ENCODE peak calls at places on chromosomes 6 and 20, in six cellular contexts. One of them, this sample, is unnamed.

GRCh38 chr6:139342957-139343750 is 31.3 kb downstream of the CITED2 start:
- DNase-seq in BE2C: no peak
- DNase-seq in CD8-positive, alpha-beta memory T cell: no peak
- DNase-seq in stimulated activated CD4-positive, alpha-beta T cell treated with anti-CD3 and anti-CD28 coated beads, Interleukin-4, amount 100 ng/mL, for 24 hours: no peak
- DNase-seq in IMR-90: no peak
- DNase-seq in NCI-H774: no peak
- DNase-seq in this sample: no peak

GRCh38 chr20:10412591-10413408 is 21.2 kb downstream of the MKKS start:
- DNase-seq in stimulated activated CD4-positive, alpha-beta T cell treated with anti-CD3 and anti-CD28 coated beads, Interleukin-4, amount 100 ng/mL, for 24 hours: no peak
- DNase-seq in IMR-90: no peak
- DNase-seq in BE2C: no peak
- DNase-seq in CD8-positive, alpha-beta memory T cell: no peak
- DNase-seq in NCI-H774: no peak
- DNase-seq in this sample: no peak

GRCh38 chr6:41497573-41497972 is 48.6 kb upstream of the FOXP4 start:
- DNase-seq in BE2C: no peak
- DNase-seq in NCI-H774: no peak
- DNase-seq in stimulated activated CD4-positive, alpha-beta T cell treated with anti-CD3 and anti-CD28 coated beads, Interleukin-4, amount 100 ng/mL, for 24 hours: no peak
- DNase-seq in CD8-positive, alpha-beta memory T cell: no peak
- DNase-seq in IMR-90: no peak
- DNase-seq in this sample: no peak

GRCh38 chr20:46438156-46438750 is 31.8 kb upstream of the ELMO2 start:
- DNase-seq in IMR-90: peak; percentile 32
- DNase-seq in NCI-H774: peak; percentile 1
- DNase-seq in stimulated activated CD4-positive, alpha-beta T cell treated with anti-CD3 and anti-CD28 coated beads, Interleukin-4, amount 100 ng/mL, for 24 hours: peak; percentile 7
- DNase-seq in BE2C: peak; percentile 40
- DNase-seq in CD8-positive, alpha-beta memory T cell: no peak
- DNase-seq in this sample: no peak

GRCh38 chr6:163970846-163971564 is 556.5 kb downstream of the QKI start:
- DNase-seq in stimulated activated CD4-positive, alpha-beta T cell treated with anti-CD3 and anti-CD28 coated beads, Interleukin-4, amount 100 ng/mL, for 24 hours: no peak
- DNase-seq in NCI-H774: no peak
- DNase-seq in IMR-90: no peak
- DNase-seq in CD8-positive, alpha-beta memory T cell: no peak
- DNase-seq in BE2C: no peak
- DNase-seq in this sample: no peak

GRCh38 chr6:128882560-128882959 is 378 bp upstream of the LAMA2 start:
- DNase-seq in BE2C: no peak
- DNase-seq in stimulated activated CD4-positive, alpha-beta T cell treated with anti-CD3 and anti-CD28 coated beads, Interleukin-4, amount 100 ng/mL, for 24 hours: no peak
- DNase-seq in NCI-H774: no peak
- DNase-seq in CD8-positive, alpha-beta memory T cell: no peak
- DNase-seq in IMR-90: peak; percentile 2
- DNase-seq in this sample: no peak

GRCh38 chr6:152637422-152638047 is 373 bp upstream of the SYNE1 start:
- DNase-seq in stimulated activated CD4-positive, alpha-beta T cell treated with anti-CD3 and anti-CD28 coated beads, Interleukin-4, amount 100 ng/mL, for 24 hours: no peak
- DNase-seq in CD8-positive, alpha-beta memory T cell: no peak
- DNase-seq in IMR-90: peak; percentile 59
- DNase-seq in BE2C: no peak
- DNase-seq in NCI-H774: no peak
- DNase-seq in this sample: no peak

GRCh38 chr20:18904624-18905023 is 91.0 kb downstream of the SCP2D1 start:
- DNase-seq in stimulated activated CD4-positive, alpha-beta T cell treated with anti-CD3 and anti-CD28 coated beads, Interleukin-4, amount 100 ng/mL, for 24 hours: no peak
- DNase-seq in CD8-positive, alpha-beta memory T cell: no peak
- DNase-seq in IMR-90: no peak
- DNase-seq in NCI-H774: no peak
- DNase-seq in BE2C: no peak
- DNase-seq in this sample: no peak

GRCh38 chr20:44720617-44720993 is 5.4 kb downstream of the CCN5 start:
- DNase-seq in NCI-H774: no peak
- DNase-seq in CD8-positive, alpha-beta memory T cell: no peak
- DNase-seq in IMR-90: peak; percentile 25
- DNase-seq in BE2C: peak; percentile 57
- DNase-seq in stimulated activated CD4-positive, alpha-beta T cell treated with anti-CD3 and anti-CD28 coated beads, Interleukin-4, amount 100 ng/mL, for 24 hours: no peak
- DNase-seq in this sample: no peak

GRCh38 chr20:19598117-19598516 is 159.9 kb upstream of the RIN2 start:
- DNase-seq in CD8-positive, alpha-beta memory T cell: no peak
- DNase-seq in BE2C: no peak
- DNase-seq in stimulated activated CD4-positive, alpha-beta T cell treated with anti-CD3 and anti-CD28 coated beads, Interleukin-4, amount 100 ng/mL, for 24 hours: no peak
- DNase-seq in NCI-H774: no peak
- DNase-seq in IMR-90: no peak
- DNase-seq in this sample: no peak

GRCh38 chr20:58215116-58215515 is 13.3 kb downstream of the ANKRD60 start:
- DNase-seq in stimulated activated CD4-positive, alpha-beta T cell treated with anti-CD3 and anti-CD28 coated beads, Interleukin-4, amount 100 ng/mL, for 24 hours: no peak
- DNase-seq in BE2C: no peak
- DNase-seq in CD8-positive, alpha-beta memory T cell: no peak
- DNase-seq in IMR-90: no peak
- DNase-seq in NCI-H774: no peak
- DNase-seq in this sample: no peak

GRCh38 chr20:31945790-31946189 is 6.1 kb downstream of the PDRG1 start:
- DNase-seq in NCI-H774: no peak
- DNase-seq in CD8-positive, alpha-beta memory T cell: no peak
- DNase-seq in BE2C: no peak
- DNase-seq in IMR-90: no peak
- DNase-seq in stimulated activated CD4-positive, alpha-beta T cell treated with anti-CD3 and anti-CD28 coated beads, Interleukin-4, amount 100 ng/mL, for 24 hours: no peak
- DNase-seq in this sample: no peak

GRCh38 chr6:89597988-89598387 is 40.6 kb downstream of the LYRM2 start:
- DNase-seq in CD8-positive, alpha-beta memory T cell: no peak
- DNase-seq in IMR-90: no peak
- DNase-seq in BE2C: no peak
- DNase-seq in stimulated activated CD4-positive, alpha-beta T cell treated with anti-CD3 and anti-CD28 coated beads, Interleukin-4, amount 100 ng/mL, for 24 hours: no peak
- DNase-seq in NCI-H774: peak; percentile 28
- DNase-seq in this sample: no peak

GRCh38 chr6:54076159-54076789 is 35.0 kb upstream of the MLIP start:
- DNase-seq in NCI-H774: no peak
- DNase-seq in IMR-90: no peak
- DNase-seq in stimulated activated CD4-positive, alpha-beta T cell treated with anti-CD3 and anti-CD28 coated beads, Interleukin-4, amount 100 ng/mL, for 24 hours: no peak
- DNase-seq in CD8-positive, alpha-beta memory T cell: no peak
- DNase-seq in BE2C: no peak
- DNase-seq in this sample: no peak

GRCh38 chr6:85864453-85865401 is 222.0 kb upstream of the SYNCRIP start:
- DNase-seq in IMR-90: peak; percentile 31
- DNase-seq in NCI-H774: no peak
- DNase-seq in CD8-positive, alpha-beta memory T cell: no peak
- DNase-seq in BE2C: no peak
- DNase-seq in stimulated activated CD4-positive, alpha-beta T cell treated with anti-CD3 and anti-CD28 coated beads, Interleukin-4, amount 100 ng/mL, for 24 hours: no peak
- DNase-seq in this sample: no peak

GRCh38 chr6:18433059-18433458 is 45.9 kb downstream of the RNF144B start:
- DNase-seq in BE2C: no peak
- DNase-seq in NCI-H774: no peak
- DNase-seq in IMR-90: peak; percentile 19
- DNase-seq in CD8-positive, alpha-beta memory T cell: no peak
- DNase-seq in stimulated activated CD4-positive, alpha-beta T cell treated with anti-CD3 and anti-CD28 coated beads, Interleukin-4, amount 100 ng/mL, for 24 hours: no peak
- DNase-seq in this sample: no peak

GRCh38 chr20:49112596-49113274 is 66.6 kb downstream of the CSE1L start:
- DNase-seq in CD8-positive, alpha-beta memory T cell: no peak
- DNase-seq in BE2C: no peak
- DNase-seq in stimulated activated CD4-positive, alpha-beta T cell treated with anti-CD3 and anti-CD28 coated beads, Interleukin-4, amount 100 ng/mL, for 24 hours: no peak
- DNase-seq in IMR-90: peak; percentile 59
- DNase-seq in NCI-H774: no peak
- DNase-seq in this sample: no peak

GRCh38 chr20:23079926-23080325 is 6.2 kb downstream of the CD93 start:
- DNase-seq in stimulated activated CD4-positive, alpha-beta T cell treated with anti-CD3 and anti-CD28 coated beads, Interleukin-4, amount 100 ng/mL, for 24 hours: no peak
- DNase-seq in NCI-H774: no peak
- DNase-seq in IMR-90: no peak
- DNase-seq in BE2C: no peak
- DNase-seq in CD8-positive, alpha-beta memory T cell: no peak
- DNase-seq in this sample: no peak

GRCh38 chr20:38810926-38811325 is 5.4 kb downstream of the PPP1R16B start:
- DNase-seq in stimulated activated CD4-positive, alpha-beta T cell treated with anti-CD3 and anti-CD28 coated beads, Interleukin-4, amount 100 ng/mL, for 24 hours: no peak
- DNase-seq in CD8-positive, alpha-beta memory T cell: no peak
- DNase-seq in IMR-90: no peak
- DNase-seq in BE2C: no peak
- DNase-seq in NCI-H774: no peak
- DNase-seq in this sample: no peak

GRCh38 chr20:54345817-54346216 is 129.6 kb upstream of the DOK5 start:
- DNase-seq in CD8-positive, alpha-beta memory T cell: no peak
- DNase-seq in IMR-90: peak; percentile 5
- DNase-seq in BE2C: no peak
- DNase-seq in stimulated activated CD4-positive, alpha-beta T cell treated with anti-CD3 and anti-CD28 coated beads, Interleukin-4, amount 100 ng/mL, for 24 hours: no peak
- DNase-seq in NCI-H774: no peak
- DNase-seq in this sample: no peak

GRCh38 chr6:15997751-15998388 is 131.0 kb upstream of the MYLIP start:
- DNase-seq in BE2C: no peak
- DNase-seq in stimulated activated CD4-positive, alpha-beta T cell treated with anti-CD3 and anti-CD28 coated beads, Interleukin-4, amount 100 ng/mL, for 24 hours: no peak
- DNase-seq in NCI-H774: no peak
- DNase-seq in IMR-90: no peak
- DNase-seq in CD8-positive, alpha-beta memory T cell: no peak
- DNase-seq in this sample: no peak

GRCh38 chr6:37474316-37474715 is 25.4 kb downstream of the CCDC167 start:
- DNase-seq in NCI-H774: no peak
- DNase-seq in IMR-90: no peak
- DNase-seq in stimulated activated CD4-positive, alpha-beta T cell treated with anti-CD3 and anti-CD28 coated beads, Interleukin-4, amount 100 ng/mL, for 24 hours: no peak
- DNase-seq in CD8-positive, alpha-beta memory T cell: no peak
- DNase-seq in BE2C: no peak
- DNase-seq in this sample: no peak

GRCh38 chr6:47524136-47524840 is 46.7 kb downstream of the CD2AP start:
- DNase-seq in CD8-positive, alpha-beta memory T cell: no peak
- DNase-seq in BE2C: no peak
- DNase-seq in IMR-90: peak; percentile 12
- DNase-seq in stimulated activated CD4-positive, alpha-beta T cell treated with anti-CD3 and anti-CD28 coated beads, Interleukin-4, amount 100 ng/mL, for 24 hours: no peak
- DNase-seq in NCI-H774: no peak
- DNase-seq in this sample: no peak

GRCh38 chr20:50562262-50562701 is 52.1 kb downstream of the PTPN1 start:
- DNase-seq in IMR-90: no peak
- DNase-seq in stimulated activated CD4-positive, alpha-beta T cell treated with anti-CD3 and anti-CD28 coated beads, Interleukin-4, amount 100 ng/mL, for 24 hours: no peak
- DNase-seq in CD8-positive, alpha-beta memory T cell: no peak
- DNase-seq in BE2C: no peak
- DNase-seq in NCI-H774: peak; percentile 73
- DNase-seq in this sample: no peak

GRCh38 chr6:17580518-17581048 is 19.5 kb upstream of the FAM8A1 start:
- DNase-seq in CD8-positive, alpha-beta memory T cell: no peak
- DNase-seq in stimulated activated CD4-positive, alpha-beta T cell treated with anti-CD3 and anti-CD28 coated beads, Interleukin-4, amount 100 ng/mL, for 24 hours: no peak
- DNase-seq in IMR-90: no peak
- DNase-seq in BE2C: no peak
- DNase-seq in NCI-H774: no peak
- DNase-seq in this sample: no peak

GRCh38 chr20:49799698-49800097 is 12.9 kb upstream of the SLC9A8 start:
- DNase-seq in stimulated activated CD4-positive, alpha-beta T cell treated with anti-CD3 and anti-CD28 coated beads, Interleukin-4, amount 100 ng/mL, for 24 hours: no peak
- DNase-seq in CD8-positive, alpha-beta memory T cell: no peak
- DNase-seq in NCI-H774: no peak
- DNase-seq in IMR-90: no peak
- DNase-seq in BE2C: no peak
- DNase-seq in this sample: no peak

GRCh38 chr6:75291331-75291730 is 6.7 kb upstream of the TMEM30A start:
- DNase-seq in IMR-90: no peak
- DNase-seq in stimulated activated CD4-positive, alpha-beta T cell treated with anti-CD3 and anti-CD28 coated beads, Interleukin-4, amount 100 ng/mL, for 24 hours: no peak
- DNase-seq in CD8-positive, alpha-beta memory T cell: no peak
- DNase-seq in BE2C: no peak
- DNase-seq in NCI-H774: no peak
- DNase-seq in this sample: no peak

This sample was measured in stimulated activated naive CD4-positive, alpha-beta T cell treated with Interleukin-2 at 50 U/mL for 16 hours.